ENCODE peak calls at places on chromosomes 1 and 21, in seven cellular contexts. L, W, D, F, X, R and O are unnamed samples. For H3K4me1, the result is how much of the 10 kb centered on the place peaks cover.

GRCh38 chr1:12714710-12715500 is 1.0 kb upstream of the AADACL3 start:
- DNase-seq in L (no peak), W (no peak), D (no peak), F (no peak), X (no peak), R (no peak), O (no peak)

GRCh38 chr1:93811646-93812045 is 67.4 kb downstream of the DNTTIP2 start:
- DNase-seq in L (no peak), W (no peak), D (no peak), F (peak), X (no peak), R (no peak), O (no peak)

GRCh38 chr1:205915354-205915990 is 27.8 kb downstream of the SLC26A9 start:
- DNase-seq in L (peak), W (no peak), D (peak), F (no peak), X (no peak), R (no peak), O (no peak)

GRCh38 chr1:220786057-220786336 is 716 bp upstream of the MTARC1 start:
- DNase-seq in L (no peak), W (no peak), D (peak), F (no peak), X (peak), R (no peak), O (no peak)

GRCh38 chr21:26445440-26445839 is 127.6 kb downstream of the CYYR1 start:
- DNase-seq in L (no peak), W (no peak), D (no peak), F (peak), X (no peak), R (no peak), O (no peak)

GRCh38 chr1:39173995-39174380 is 30.5 kb upstream of the MACF1 start:
- DNase-seq in L (no peak), W (no peak), D (no peak), F (no peak), X (no peak), R (no peak), O (no peak)

GRCh38 chr1:95012389-95012788 is 60.4 kb downstream of the ALG14 start:
- DNase-seq in L (no peak), W (no peak), D (no peak), F (peak), X (no peak), R (no peak), O (no peak)

GRCh38 chr1:220684890-220685289 is 5.3 kb upstream of the C1orf115 start:
- DNase-seq in L (no peak), W (no peak), D (no peak), F (no peak), X (no peak), R (no peak), O (no peak)

GRCh38 chr1:1703796-1704195 is 11.2 kb upstream of the SLC35E2B start:
- DNase-seq in L (peak), W (no peak), D (peak), F (no peak), X (peak), R (no peak), O (no peak)

GRCh38 chr1:84271452-84272273 is 29.8 kb upstream of the SAMD13 start:
- DNase-seq in L (no peak), W (peak), D (no peak), F (peak), X (no peak), R (no peak), O (no peak)

DNA sequence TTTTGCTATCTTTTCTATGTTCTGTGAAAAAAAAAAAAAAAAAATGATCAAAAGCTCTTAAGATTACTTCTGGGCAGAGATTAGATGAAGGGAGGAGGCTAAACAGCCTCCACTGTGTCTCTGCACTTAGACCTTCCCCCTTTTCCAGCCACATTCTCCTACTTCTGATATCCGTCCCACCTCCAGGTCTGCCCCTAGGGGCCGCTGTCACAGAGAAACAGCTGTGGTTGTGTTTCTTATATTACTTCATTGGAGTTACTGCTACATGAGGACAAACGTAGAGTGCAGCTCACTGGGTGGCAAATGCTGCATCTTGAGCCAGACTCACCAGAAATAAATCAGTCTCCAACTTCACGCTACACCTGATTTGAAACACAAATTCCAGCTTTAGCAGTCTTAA is 125.4 kb upstream of the PTBP2 start:
- DNase-seq in L (no peak), W (peak), D (no peak), F (peak), X (no peak), R (no peak), O (no peak)
- TF ChIP-seq CTCF in L (no peak), W (peak), D (peak), F (peak), X (peak), R (no peak), O (no peak)

GRCh38 chr21:34669149-34669879 is 520 bp downstream of the CLIC6 start:
- DNase-seq in L (peak), W (peak), D (no peak), F (no peak), X (no peak), R (no peak), O (no peak)
- H3K4me1 ChIP-seq in L (under half), W (under half), D (under half), F (under half), X (under half), R (under half), O (under half)

GRCh38 chr1:14782741-14783591 is 184.5 kb downstream of the KAZN start:
- DNase-seq in L (no peak), W (no peak), D (no peak), F (no peak), X (no peak), R (no peak), O (no peak)

GRCh38 chr1:14781811-14782210 is 183.3 kb downstream of the KAZN start:
- DNase-seq in L (no peak), W (no peak), D (no peak), F (no peak), X (no peak), R (no peak), O (no peak)

GRCh38 chr1:14777516-14778506 is 179.3 kb downstream of the KAZN start:
- DNase-seq in L (no peak), W (no peak), D (no peak), F (no peak), X (no peak), R (no peak), O (no peak)

GRCh38 chr1:14778882-14779594 is 180.6 kb downstream of the KAZN start:
- DNase-seq in L (no peak), W (peak), D (no peak), F (peak), X (no peak), R (peak), O (no peak)

DNA sequence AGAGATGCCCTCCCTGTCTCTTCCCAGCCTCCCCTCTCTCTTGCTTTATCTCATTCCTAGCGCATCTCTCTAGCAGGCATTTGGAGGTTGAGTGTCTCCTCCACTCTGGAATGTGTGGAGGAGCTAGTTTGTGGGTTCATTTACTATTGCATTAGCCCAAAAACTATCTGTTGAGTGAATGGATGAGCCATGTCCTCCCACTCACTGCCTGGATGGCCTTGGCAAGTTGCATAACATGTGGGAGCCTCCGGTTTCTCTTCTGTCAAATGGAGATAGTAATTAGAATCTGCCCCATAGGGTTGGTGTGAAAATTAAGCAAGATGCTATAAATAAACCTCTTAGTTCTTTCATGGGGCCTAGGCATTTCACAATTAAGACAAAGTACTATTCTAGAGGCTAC is 181.8 kb downstream of the KAZN start:
- DNase-seq in L (no peak), W (no peak), D (no peak), F (no peak), X (no peak), R (no peak), O (no peak)
- TF ChIP-seq CTCF in L (no peak), W (no peak), D (no peak), F (no peak), X (no peak), R (no peak), O (no peak)

GRCh38 chr1:228848406-228848805 is 113.1 kb downstream of the RHOU start:
- DNase-seq in L (peak), W (no peak), D (no peak), F (no peak), X (no peak), R (peak), O (no peak)

GRCh38 chr1:228851196-228851595 is 115.9 kb downstream of the RHOU start:
- DNase-seq in L (no peak), W (no peak), D (no peak), F (no peak), X (no peak), R (no peak), O (no peak)

GRCh38 chr1:228850141-228851100 is 115.1 kb downstream of the RHOU start:
- DNase-seq in L (peak), W (no peak), D (no peak), F (peak), X (no peak), R (no peak), O (no peak)

GRCh38 chr1:228846952-228847351 is 111.7 kb downstream of the RHOU start:
- DNase-seq in L (peak), W (no peak), D (no peak), F (no peak), X (no peak), R (no peak), O (no peak)

DNA sequence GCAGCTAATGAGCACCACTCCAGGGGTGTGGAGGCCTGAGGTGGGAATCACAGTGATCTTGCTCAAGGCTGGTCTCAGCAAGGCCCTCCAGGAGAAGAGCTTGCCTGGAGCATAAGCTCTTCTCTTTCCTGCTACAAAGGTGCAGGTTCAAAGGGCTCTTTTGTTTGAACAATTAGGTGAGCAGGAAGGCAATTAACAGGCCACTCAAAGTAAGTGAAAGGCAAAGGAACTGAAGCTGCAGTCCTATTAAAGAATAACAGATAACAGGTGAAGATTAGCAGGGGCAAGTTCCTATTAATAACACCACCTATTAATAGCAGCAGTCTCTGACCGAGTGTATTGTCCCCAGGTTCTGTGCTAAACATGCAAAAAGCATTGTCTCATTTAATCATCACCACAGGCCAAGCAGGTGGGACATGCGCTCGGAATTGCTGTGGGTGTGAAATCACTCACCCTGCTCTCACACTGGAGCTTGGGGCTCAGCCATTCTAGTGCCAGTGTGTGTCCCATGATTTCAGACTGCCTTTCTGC is 113.8 kb downstream of the RHOU start:
- DNase-seq in L (peak), W (peak), D (no peak), F (no peak), X (no peak), R (peak), O (no peak)
- H3K4me1 ChIP-seq in L (under half), W (under half), D (under half), F (under half), X (under half), R (under half), O (under half)

GRCh38 chr1:161311595-161312181 is 1.9 kb upstream of the MPZ start:
- DNase-seq in L (no peak), W (no peak), D (no peak), F (no peak), X (no peak), R (no peak), O (no peak)

GRCh38 chr1:161309868-161310267 is at the start of gene MPZ:
- DNase-seq in L (no peak), W (no peak), D (no peak), F (no peak), X (no peak), R (no peak), O (no peak)

GRCh38 chr1:161313554-161314200 is 504 bp upstream of the SDHC start:
- DNase-seq in L (no peak), W (no peak), D (no peak), F (no peak), X (no peak), R (no peak), O (no peak)

GRCh38 chr1:161314201-161314981 is at the start of gene SDHC:
- DNase-seq in L (peak), W (peak), D (peak), F (peak), X (peak), R (peak), O (peak)
- TF ChIP-seq CTCF in L (peak), W (peak), D (peak), F (peak), X (peak), R (no peak), O (no peak)

GRCh38 chr1:200704991-200705390 is 33.7 kb upstream of the CAMSAP2 start:
- DNase-seq in L (no peak), W (no peak), D (no peak), F (no peak), X (no peak), R (no peak), O (no peak)

DNA sequence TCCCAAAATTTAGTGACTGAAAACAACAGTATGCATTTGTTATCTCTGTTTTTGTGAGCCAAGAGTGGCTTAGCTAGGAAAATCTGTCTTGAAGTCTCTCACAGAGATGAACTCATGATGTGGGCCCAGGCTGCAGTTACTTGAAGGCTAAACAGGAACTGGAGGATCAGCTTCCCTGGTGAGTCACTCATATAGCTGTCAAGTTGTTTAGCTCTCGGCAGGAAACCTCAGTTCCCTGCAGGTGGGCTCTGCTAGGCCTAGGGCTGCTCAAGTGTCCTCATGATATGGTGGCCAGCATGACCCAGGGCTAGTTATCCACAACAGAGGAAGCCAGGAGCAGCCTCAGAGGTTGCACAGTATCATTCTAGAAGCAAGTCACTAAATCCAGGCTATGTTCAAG is 30.2 kb upstream of the DDX59 start:
- DNase-seq in L (no peak), W (peak), D (no peak), F (peak), X (no peak), R (no peak), O (no peak)
- H3K4me1 ChIP-seq in L (under half), W (under half), D (under half), F (under half), X (under half), R (under half), O (under half)

GRCh38 chr1:44168520-44169098 is 27.2 kb upstream of the KLF18 start:
- DNase-seq in L (no peak), W (no peak), D (no peak), F (no peak), X (no peak), R (no peak), O (no peak)
- TF ChIP-seq CTCF in L (no peak), W (no peak), D (no peak), F (no peak), X (no peak), R (no peak), O (no peak)